ENCODE peak calls at places on chromosomes 5 and 9, in five cellular contexts. O, Z, G, K and V are unnamed samples.

GRCh38 chr9:35695801-35696420 is 6.2 kb upstream of the TPM2 start:
- DNase-seq in K (no peak), Z (peak), O (no peak), G (peak), V (no peak)

GRCh38 chr5:34676409-34676808 is 20.3 kb downstream of the RAI14 start:
- DNase-seq in Z (no peak), O (no peak), G (peak), K (no peak), V (peak)

GRCh38 chr5:54742417-54742889 is 224.9 kb downstream of the SNX18 start:
- DNase-seq in G (peak), O (no peak), K (peak), Z (no peak), V (peak)

GRCh38 chr9:88052446-88052845 is 78.1 kb upstream of the CDK20 start:
- DNase-seq in G (no peak), Z (no peak), O (no peak), K (no peak), V (no peak)

GRCh38 chr5:172648755-172649154 is 7.7 kb downstream of the NEURL1B start:
- DNase-seq in Z (no peak), G (no peak), K (no peak), O (no peak), V (no peak)

GRCh38 chr5:126499742-126500396 is 76.7 kb downstream of the GRAMD2B start:
- DNase-seq in Z (no peak), G (peak), K (no peak), O (no peak), V (no peak)

GRCh38 chr5:158470764-158471163 is 611.8 kb upstream of the CLINT1 start:
- DNase-seq in Z (no peak), K (no peak), O (no peak), G (no peak), V (no peak)

GRCh38 chr5:139905401-139905800 is 109.8 kb downstream of the PSD2 start:
- DNase-seq in O (no peak), K (no peak), Z (peak), G (no peak), V (no peak)

GRCh38 chr5:95460662-95461061 is 69.5 kb downstream of the FAM81B start:
- DNase-seq in Z (no peak), O (no peak), K (no peak), G (no peak), V (no peak)

GRCh38 chr9:119284587-119285337 is 84.5 kb downstream of the BRINP1 start:
- DNase-seq in Z (no peak), G (no peak), O (no peak), K (no peak), V (no peak)

GRCh38 chr5:121174351-121174750 is 677.3 kb upstream of the FTMT start:
- DNase-seq in O (no peak), K (no peak), G (no peak), Z (no peak), V (no peak)

GRCh38 chr5:162657076-162657475 is 589.5 kb downstream of the GABRG2 start:
- DNase-seq in G (peak), Z (no peak), O (no peak), K (no peak), V (no peak)

GRCh38 chr9:128115187-128116103 is 12.1 kb downstream of the PTGES2 start:
- DNase-seq in K (peak), O (no peak), Z (peak), G (no peak), V (no peak)

GRCh38 chr9:71955300-71955915 is 44.0 kb downstream of the C9orf85 start:
- DNase-seq in G (no peak), O (no peak), K (no peak), Z (no peak), V (no peak)

GRCh38 chr5:38265546-38266179 is 7.3 kb downstream of the EGFLAM start:
- DNase-seq in O (peak), K (peak), G (peak), Z (no peak), V (peak)

GRCh38 chr5:158874343-158874742 is 225.4 kb downstream of the EBF1 start:
- DNase-seq in O (no peak), K (no peak), G (no peak), Z (no peak), V (no peak)

GRCh38 chr5:38500861-38501260 is 55.6 kb downstream of the LIFR start:
- DNase-seq in Z (no peak), K (no peak), O (peak), G (peak), V (peak)

GRCh38 chr5:134506054-134507039 is 19.1 kb upstream of the JADE2 start:
- DNase-seq in O (no peak), Z (peak), G (peak), K (peak), V (peak)

GRCh38 chr5:31962321-31962720 is 211.8 kb downstream of the GOLPH3 start:
- DNase-seq in G (no peak), Z (no peak), O (no peak), K (peak), V (no peak)

GRCh38 chr9:34518110-34518616 is 4.6 kb downstream of the ENHO start:
- DNase-seq in K (no peak), G (no peak), Z (no peak), O (no peak), V (no peak)

DNA sequence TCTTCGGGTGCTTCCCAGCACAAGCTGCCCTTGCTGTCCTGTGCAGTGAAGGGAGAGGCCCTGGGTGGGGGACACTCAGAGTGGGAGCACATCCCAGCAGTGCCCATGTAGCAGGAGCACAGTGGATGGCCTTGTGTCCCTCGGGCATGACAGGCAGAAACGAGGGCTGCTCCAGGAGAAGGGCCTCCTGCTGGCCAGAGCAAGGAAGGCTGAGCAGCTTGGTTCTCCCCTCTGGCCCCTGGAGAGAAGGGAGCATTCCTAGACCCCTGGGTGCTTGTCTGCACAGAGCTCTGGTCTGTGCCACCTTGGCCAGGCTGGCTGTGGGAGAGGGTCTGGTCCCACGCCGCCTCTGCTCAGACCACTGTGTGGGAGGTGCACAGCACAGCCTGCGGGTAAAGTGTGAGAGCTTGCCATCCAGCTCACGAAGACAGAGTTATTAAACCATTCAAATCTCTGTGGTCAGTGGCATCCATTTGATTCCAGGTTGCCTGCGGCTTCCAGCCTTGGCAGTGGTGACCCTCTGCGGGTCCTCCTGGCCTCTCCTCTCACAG is 18.3 kb downstream of the FBXW5 start:
- DNase-seq in K (no peak), O (no peak), G (no peak), Z (no peak), V (no peak)
- TF ChIP-seq CTCF in K (no peak), O (no peak), G (no peak), Z (no peak), V (peak)

DNA sequence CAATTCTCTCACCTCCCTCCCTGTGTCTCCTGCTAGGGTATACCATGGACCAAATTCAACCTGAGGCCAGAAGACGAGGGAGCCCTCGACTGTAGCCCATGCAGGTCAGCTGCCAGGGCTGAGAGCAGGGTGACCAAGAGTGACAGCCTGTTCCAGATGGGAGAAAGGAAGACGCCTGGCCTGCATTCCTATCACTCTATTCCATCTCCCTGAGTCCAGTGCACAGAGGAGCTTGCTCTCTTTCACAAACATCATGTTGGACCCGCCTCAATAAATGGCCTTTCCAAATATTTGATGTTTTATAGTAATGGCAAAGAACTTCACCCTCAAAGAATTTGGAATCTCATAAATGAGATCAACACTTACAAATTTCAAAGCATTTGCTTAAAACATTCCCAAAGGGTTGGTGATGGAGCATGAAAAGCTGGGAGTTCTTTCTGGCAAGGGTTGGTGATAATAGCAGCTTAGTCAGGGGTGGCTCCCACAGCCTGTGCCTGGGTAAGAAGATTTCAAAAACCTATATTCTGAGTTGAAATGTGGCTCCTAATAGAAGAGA is 393.2 kb downstream of the EFNA5 start:
- DNase-seq in K (no peak), O (no peak), G (no peak), Z (no peak), V (no peak)
- TF ChIP-seq CTCF in K (no peak), O (no peak), G (no peak), Z (no peak), V (no peak)

GRCh38 chr9:137294684-137295312 is 7.3 kb downstream of the NRARP start:
- DNase-seq in K (peak), Z (no peak), O (no peak), G (peak), V (peak)
- TF ChIP-seq CTCF in K (peak), Z (no peak), O (peak), G (peak), V (no peak)

DNA sequence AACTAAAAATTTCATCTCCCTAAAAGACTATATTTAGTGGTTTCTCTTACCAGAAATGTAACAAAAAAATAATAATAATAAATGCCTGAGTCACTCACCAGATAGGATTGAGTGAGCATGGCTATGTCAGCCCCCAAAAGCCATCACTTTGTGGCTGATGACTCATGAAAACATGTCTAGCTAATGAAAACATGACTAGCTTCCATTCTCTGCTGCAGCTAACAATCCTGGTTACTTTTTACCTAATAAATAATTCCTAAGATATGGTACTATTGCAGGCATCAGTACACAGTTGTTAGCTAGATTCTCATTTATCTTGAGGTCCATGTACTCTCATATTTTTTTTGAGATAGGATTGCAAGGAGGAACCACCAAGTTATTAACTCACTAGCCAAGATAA is 1294.6 kb upstream of the ACO1 start:
- DNase-seq in G (no peak), K (no peak), Z (no peak), O (no peak), V (no peak)
- TF ChIP-seq CTCF in G (no peak), K (no peak), Z (no peak), O (no peak), V (no peak)

GRCh38 chr5:154541553-154541952 is 63.5 kb upstream of the HAND1 start:
- DNase-seq in K (no peak), G (peak), O (no peak), Z (no peak), V (no peak)
- TF ChIP-seq CTCF in K (no peak), G (peak), O (no peak), Z (no peak), V (peak)

GRCh38 chr5:109838157-109838556 is 148.4 kb downstream of the MAN2A1 start:
- DNase-seq in Z (no peak), K (no peak), G (no peak), O (no peak), V (no peak)

GRCh38 chr5:109844695-109845094 is 155.0 kb downstream of the MAN2A1 start:
- DNase-seq in Z (no peak), O (no peak), K (no peak), G (peak), V (peak)

GRCh38 chr5:109849478-109850088 is 159.9 kb downstream of the MAN2A1 start:
- DNase-seq in K (no peak), G (no peak), Z (no peak), O (no peak), V (no peak)

GRCh38 chr5:109848130-109848529 is 158.4 kb downstream of the MAN2A1 start:
- DNase-seq in K (no peak), G (no peak), Z (no peak), O (no peak), V (no peak)

GRCh38 chr5:109844148-109844547 is 154.4 kb downstream of the MAN2A1 start:
- DNase-seq in Z (no peak), G (peak), K (no peak), O (no peak), V (no peak)
- TF ChIP-seq CTCF in Z (no peak), G (peak), K (no peak), O (peak), V (peak)

DNA sequence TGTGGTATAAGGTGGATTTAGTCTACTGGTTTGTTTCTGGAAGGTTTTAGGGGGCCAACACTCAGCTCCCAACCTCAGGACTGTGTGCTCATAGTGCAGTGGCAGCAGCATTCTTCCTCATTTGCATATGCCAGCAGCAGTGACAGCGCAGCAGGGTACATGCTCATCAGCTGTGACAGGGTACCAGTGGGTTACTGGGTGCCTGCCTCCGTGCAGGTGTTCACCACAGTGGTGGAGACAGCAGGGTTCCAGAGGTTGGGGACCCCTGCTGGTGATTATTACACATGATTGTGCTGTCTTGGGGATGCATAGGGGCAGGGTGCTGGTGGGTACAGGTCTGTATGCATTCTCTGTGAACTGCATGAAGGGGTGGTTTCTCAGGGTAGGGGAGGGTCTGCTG is 45.5 kb upstream of the IFNE start:
- DNase-seq in K (no peak), Z (peak), O (no peak), G (no peak), V (no peak)
- TF ChIP-seq CTCF in K (no peak), Z (no peak), O (no peak), G (no peak), V (peak)

GRCh38 chr9:130060296-130060695 is 6.6 kb downstream of the GPR107 start:
- DNase-seq in O (no peak), G (no peak), Z (no peak), K (no peak), V (no peak)

GRCh38 chr9:130054820-130055219 is 1.1 kb downstream of the GPR107 start:
- DNase-seq in K (no peak), G (no peak), Z (no peak), O (no peak), V (no peak)

GRCh38 chr9:130054428-130054786 is 701 bp downstream of the GPR107 start:
- DNase-seq in K (no peak), O (no peak), G (no peak), Z (no peak), V (no peak)

GRCh38 chr9:130058887-130059286 is 5.2 kb downstream of the GPR107 start:
- DNase-seq in Z (no peak), K (no peak), O (no peak), G (no peak), V (no peak)

GRCh38 chr9:130058154-130058553 is 4.4 kb downstream of the GPR107 start:
- DNase-seq in G (peak), Z (no peak), O (no peak), K (no peak), V (no peak)
- TF ChIP-seq CTCF in G (peak), Z (no peak), O (peak), K (no peak), V (peak)

GRCh38 chr9:133456409-133456808 is 3.4 kb upstream of the CACFD1 start:
- DNase-seq in O (no peak), K (no peak), G (no peak), Z (no peak), V (no peak)
- TF ChIP-seq CTCF in O (peak), K (no peak), G (peak), Z (no peak), V (peak)